ENCODE peak calls at places on chromosomes 1 and 21, in four cellular contexts. C is tibial artery, B is BJ, F is cardiac muscle cell. O is an unnamed sample.

GRCh38 chr21:44496900-44497550 is 41.7 kb downstream of the LRRC3 start:
- DNase-seq in C (no peak), B (no peak), F (no peak), O (no peak)

GRCh38 chr1:231606712-231607111 is 19.9 kb upstream of the DISC1 start:
- DNase-seq in C (no peak), B (no peak), F (no peak), O (no peak)

GRCh38 chr1:210731193-210731592 is 402.5 kb downstream of the HHAT start:
- DNase-seq in C (no peak), B (no peak), F (no peak), O (no peak)

GRCh38 chr1:116476321-116476720 is 94.5 kb downstream of the CD58 start:
- DNase-seq in C (no peak), B (no peak), F (no peak), O (no peak)

GRCh38 chr21:27143476-27143875 is 176.6 kb upstream of the ADAMTS5 start:
- DNase-seq in C (no peak), B (no peak), F (no peak), O (no peak)

GRCh38 chr1:221781102-221781744 is 39.3 kb upstream of the DUSP10 start:
- DNase-seq in C (no peak), B (no peak), F (no peak), O (no peak)

GRCh38 chr1:84668185-84668584 is 22.1 kb downstream of the SSX2IP start:
- DNase-seq in C (no peak), B (no peak), F (peak; percentile 47), O (peak; percentile 6)

GRCh38 chr1:232766224-232766890 is 38.9 kb upstream of the MAP10 start:
- DNase-seq in C (no peak), B (no peak), F (no peak), O (no peak)

GRCh38 chr1:50980505-50980904 is 10.5 kb downstream of the CDKN2C start:
- DNase-seq in C (no peak), B (no peak), F (no peak), O (no peak)

GRCh38 chr21:31862078-31862477 is 10.7 kb upstream of the HUNK start:
- DNase-seq in C (no peak), B (no peak), F (no peak), O (no peak)

GRCh38 chr1:213761845-213762407 is 225.8 kb upstream of the PROX1 start:
- DNase-seq in C (no peak), B (no peak), F (peak; percentile 0), O (no peak)

GRCh38 chr1:55703726-55704363 is 488.7 kb upstream of the USP24 start:
- DNase-seq in C (no peak), B (no peak), F (no peak), O (no peak)

GRCh38 chr1:201226178-201226514 is 35.5 kb downstream of the IGFN1 start:
- DNase-seq in C (no peak), B (no peak), F (no peak), O (no peak)

GRCh38 chr1:247165674-247166073 is 6.1 kb downstream of the ZNF124 start:
- DNase-seq in C (no peak), B (no peak), F (no peak), O (no peak)

GRCh38 chr1:224894915-224895314 is 34.6 kb upstream of the DNAH14 start:
- DNase-seq in C (no peak), B (no peak), F (peak; percentile 13), O (peak; percentile 4)

GRCh38 chr1:183812111-183812510 is 7.2 kb downstream of the RGL1 start:
- DNase-seq in C (no peak), B (no peak), F (peak; percentile 53), O (no peak)

GRCh38 chr1:31585736-31586365 is 9.5 kb downstream of the TINAGL1 start:
- DNase-seq in C (no peak), B (no peak), F (no peak), O (no peak)

GRCh38 chr1:99457381-99458165 is 188.3 kb upstream of the PALMD start:
- DNase-seq in C (no peak), B (peak; percentile 90), F (peak; percentile 19), O (no peak)

GRCh38 chr1:165356876-165357275 is 361 bp upstream of the LMX1A start:
- DNase-seq in C (no peak), B (no peak), F (no peak), O (no peak)

GRCh38 chr1:27365372-27366112 is 1.2 kb downstream of the MAP3K6 start:
- DNase-seq in C (peak; percentile 96), B (peak; percentile 65), F (peak; percentile 94), O (peak; percentile 88)

GRCh38 chr1:228902781-228903572 is 167.7 kb downstream of the RHOU start:
- DNase-seq in C (peak; percentile 96), B (peak; percentile 90), F (peak; percentile 99), O (no peak)

DNA sequence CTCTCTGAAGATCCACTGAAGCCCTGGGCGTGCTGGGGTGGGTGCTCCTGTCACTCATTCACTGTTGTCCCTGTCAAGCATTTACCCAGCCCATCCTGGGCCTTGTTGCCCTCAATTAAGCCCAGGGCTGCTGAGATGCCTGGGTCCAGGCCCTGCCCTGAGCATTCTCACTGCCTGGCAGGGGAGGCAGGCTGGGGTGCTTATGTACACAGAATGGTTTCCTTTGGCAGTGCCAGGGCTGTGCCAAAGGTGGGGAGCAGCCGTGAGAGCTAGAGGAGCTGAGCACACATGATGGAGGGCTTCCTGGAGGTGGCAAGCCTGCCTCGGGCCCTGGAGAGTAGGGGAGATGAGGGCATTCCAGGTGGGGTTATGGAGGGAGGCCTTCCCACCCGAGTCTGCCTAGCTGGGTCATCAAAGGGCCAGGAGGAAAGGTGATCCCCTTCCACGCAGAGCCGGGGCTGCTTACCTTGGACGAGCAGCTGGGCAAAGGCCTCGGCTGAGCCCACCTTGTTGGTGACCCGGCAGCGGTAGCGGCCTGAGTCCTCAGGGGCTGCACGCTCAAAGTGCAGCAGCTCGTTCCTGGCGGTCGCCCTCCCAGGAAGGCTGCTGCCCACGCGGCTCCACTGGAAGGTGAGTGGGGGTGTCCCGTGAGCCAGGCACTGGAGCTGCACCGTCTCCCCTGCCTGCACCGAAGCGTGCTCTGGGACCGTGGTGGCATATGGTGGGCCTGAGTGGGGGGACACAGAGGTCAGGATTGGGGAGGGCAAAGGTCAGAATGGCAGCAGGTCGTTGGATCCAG is 26.5 kb downstream of the LDLRAD2 start:
- DNase-seq in C (no peak), B (no peak), F (no peak), O (no peak)
- TF ChIP-seq CTCF in C (no peak), B (no peak), F (no peak), O (no peak)

GRCh38 chr1:230423261-230423660 is 2.9 kb downstream of the PGBD5 start:
- DNase-seq in C (no peak), B (no peak), F (no peak), O (no peak)
- H3K4me3 ChIP-seq in C (no peak overlapping the region), B (no peak overlapping the region), F (no peak overlapping the region), O (no peak overlapping the region)

DNA sequence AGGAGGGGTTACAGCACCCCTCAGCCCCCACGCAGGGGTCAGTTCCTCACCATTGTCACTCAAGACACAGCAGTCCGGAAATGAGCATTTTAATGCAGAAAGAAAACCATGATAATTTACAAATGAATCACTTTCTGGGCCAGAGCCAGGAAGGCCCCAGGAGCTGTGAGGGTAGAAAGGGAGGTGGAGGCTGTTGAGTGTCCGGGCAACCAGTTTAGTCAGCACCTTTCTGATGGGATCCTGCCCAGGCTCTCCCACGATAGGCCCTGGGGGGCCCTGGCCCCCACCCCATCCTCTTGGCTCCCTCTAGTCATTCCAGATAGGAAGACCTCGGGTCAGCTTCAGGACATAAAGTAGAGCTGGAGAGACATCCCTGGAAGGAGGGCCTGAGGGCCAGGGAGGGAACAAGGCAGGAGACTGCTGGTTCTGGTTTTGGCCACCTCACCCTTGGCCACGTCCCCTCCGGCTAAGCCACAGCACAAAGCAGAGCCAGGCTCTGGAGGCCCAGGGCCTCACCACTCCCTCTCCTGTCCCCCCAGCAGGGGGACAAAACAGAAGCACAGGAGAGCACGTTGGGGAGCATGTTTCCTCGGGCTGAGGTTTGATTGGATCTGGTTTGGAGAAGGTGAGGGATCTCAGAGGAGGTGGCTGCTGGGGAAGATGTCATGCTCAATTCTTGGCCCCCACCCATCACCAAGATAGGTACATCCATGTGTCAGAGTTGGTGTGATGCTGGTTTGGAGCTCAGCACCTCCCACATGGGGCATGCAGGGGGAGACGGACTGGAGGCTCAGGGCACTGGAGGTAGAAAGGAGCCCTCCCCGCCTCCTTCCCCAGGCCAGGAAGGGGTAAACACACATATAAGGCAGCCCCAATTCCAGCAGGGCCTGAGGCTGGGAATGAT is 20.6 kb downstream of the ETNK2 start:
- DNase-seq in C (no peak), B (peak; percentile 57), F (peak; percentile 91), O (no peak)
- TF ChIP-seq CTCF in C (no peak), B (peak; percentile 49), F (peak; percentile 18), O (no peak)

DNA sequence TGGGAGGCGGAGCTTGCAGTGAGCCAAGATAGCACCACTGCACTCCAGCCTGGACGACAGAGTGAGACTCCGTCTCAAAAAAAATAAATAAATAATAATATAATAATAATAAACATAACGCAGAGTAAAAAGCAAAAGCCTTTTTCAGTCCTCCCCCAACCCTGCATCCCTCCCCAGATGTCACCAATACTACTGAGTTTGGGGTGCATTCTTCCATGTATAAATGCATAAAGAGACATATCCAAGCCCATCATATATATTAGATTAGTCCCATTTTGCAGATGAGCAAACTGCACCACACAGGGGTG is 930 bp upstream of the ADAMTSL4 start:
- DNase-seq in C (no peak), B (no peak), F (no peak), O (no peak)
- H3K4me3 ChIP-seq in C (peak overlapping the region; percentile 73), B (peak overlapping the region; percentile 52), F (peak overlapping the region; percentile 43), O (peak overlapping the region; percentile 52)

GRCh38 chr1:115463347-115463746 is 125.3 kb upstream of the NGF start:
- DNase-seq in C (no peak), B (no peak), F (no peak), O (no peak)
- TF ChIP-seq CTCF in C (no peak), B (peak; percentile 19), F (no peak), O (no peak)

GRCh38 chr21:42227909-42228708 is 9.2 kb downstream of the ABCG1 start:
- DNase-seq in C (peak; percentile 92), B (peak; percentile 1), F (peak; percentile 91), O (peak; percentile 95)
- H3K4me3 ChIP-seq in C (no peak overlapping the region), B (no peak overlapping the region), F (no peak overlapping the region), O (no peak overlapping the region)

GRCh38 chr1:32611859-32612188 is 38.5 kb downstream of the ZBTB8OS start:
- DNase-seq in C (no peak), B (no peak), F (no peak), O (no peak)

GRCh38 chr1:32609180-32609579 is 41.2 kb downstream of the ZBTB8OS start:
- DNase-seq in C (no peak), B (no peak), F (no peak), O (no peak)

GRCh38 chr1:32606972-32607371 is 43.4 kb downstream of the ZBTB8OS start:
- DNase-seq in C (no peak), B (no peak), F (no peak), O (no peak)

GRCh38 chr1:32613472-32613871 is 36.9 kb downstream of the ZBTB8OS start:
- DNase-seq in C (no peak), B (no peak), F (no peak), O (no peak)

DNA sequence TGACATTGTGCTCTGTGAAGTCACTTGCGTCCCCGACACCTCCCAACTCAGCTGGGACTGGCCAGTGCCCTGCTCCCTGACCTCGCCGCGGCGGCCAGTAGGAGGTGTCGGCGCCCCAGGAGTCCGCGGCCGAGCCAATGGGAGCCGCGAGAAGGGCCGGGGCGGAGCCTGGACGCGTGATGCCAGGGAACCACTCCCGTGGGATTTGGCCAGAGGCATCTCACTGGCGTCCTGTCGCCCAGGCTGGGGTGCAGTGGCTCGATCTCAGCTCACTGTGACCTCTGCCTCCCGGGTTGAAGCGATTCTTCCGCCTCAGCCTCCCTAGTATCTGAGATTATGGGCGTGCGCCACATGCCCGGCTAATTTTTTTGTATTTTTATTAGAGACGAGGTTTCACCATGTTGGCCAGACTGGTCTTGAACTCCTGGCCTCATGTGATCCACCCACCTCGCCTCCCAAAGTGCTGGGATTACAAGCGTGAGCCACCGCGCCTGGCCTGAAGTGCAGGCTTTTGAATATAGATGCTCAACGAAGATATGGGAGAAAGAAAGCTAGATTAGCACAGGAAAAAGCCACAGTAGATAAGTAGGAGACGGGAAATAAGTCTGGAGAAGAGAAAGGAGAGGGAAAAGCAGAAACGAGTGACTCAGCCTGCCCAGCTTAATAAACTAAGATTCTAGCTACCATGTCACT is 38.0 kb downstream of the ZBTB8OS start:
- DNase-seq in C (peak; percentile 90), B (peak; percentile 25), F (peak; percentile 82), O (peak; percentile 75)
- TF ChIP-seq CTCF in C (no peak), B (peak; percentile 48), F (peak; percentile 34), O (peak; percentile 12)

O was measured in GM12865.